ENCODE peak calls at places on chromosomes 11 and 22, in five cellular contexts. A is transverse colon, R is right atrium auricular region, F is fibroblast of pulmonary artery, W is IMR-90. D is an unnamed sample.

GRCh38 chr11:126115820-126116319 is 53.2 kb upstream of the CDON start:
- DNase-seq in A (peak), R (peak), F (peak), W (peak), D (peak)

GRCh38 chr22:47439643-47440265 is 677.3 kb downstream of the TBC1D22A start:
- DNase-seq in A (no peak), R (no peak), F (no peak), W (no peak), D (no peak)

GRCh38 chr11:1732421-1733008 is 17.9 kb downstream of the IFITM10 start:
- DNase-seq in A (no peak), R (no peak), F (no peak), W (no peak), D (no peak)

GRCh38 chr11:72234920-72235319 is 9.1 kb downstream of the PHOX2A start:
- DNase-seq in A (no peak), R (no peak), F (no peak), W (no peak), D (no peak)

GRCh38 chr22:35172452-35172851 is 84.8 kb upstream of the HMGXB4 start:
- DNase-seq in A (no peak), R (no peak), F (no peak), W (no peak), D (no peak)

GRCh38 chr11:28966951-28967350 is 858.8 kb downstream of the METTL15 start:
- DNase-seq in A (no peak), R (no peak), F (no peak), W (peak), D (peak)

GRCh38 chr11:78651923-78652602 is 77.4 kb upstream of the NARS2 start:
- DNase-seq in A (no peak), R (peak), F (no peak), W (no peak), D (no peak)

GRCh38 chr22:20766530-20766929 is 7.4 kb upstream of the SERPIND1 start:
- DNase-seq in A (no peak), R (no peak), F (no peak), W (no peak), D (no peak)

GRCh38 chr11:97722065-97722464 is 1298.7 kb upstream of the CNTN5 start:
- DNase-seq in A (no peak), R (no peak), F (peak), W (peak), D (peak)

GRCh38 chr22:17912942-17913704 is 111.2 kb downstream of the MICAL3 start:
- DNase-seq in A (no peak), R (no peak), F (no peak), W (no peak), D (no peak)

GRCh38 chr11:33410086-33410765 is 153.0 kb downstream of the HIPK3 start:
- DNase-seq in A (no peak), R (no peak), F (no peak), W (no peak), D (no peak)

GRCh38 chr11:68749061-68749491 is 2.2 kb downstream of the TESMIN start:
- DNase-seq in A (no peak), R (no peak), F (no peak), W (peak), D (peak)

GRCh38 chr22:31045900-31046587 is 35.1 kb upstream of the SMTN start:
- DNase-seq in A (no peak), R (no peak), F (no peak), W (no peak), D (no peak)

GRCh38 chr11:67248653-67249052 is 17.6 kb upstream of the GRK2 start:
- DNase-seq in A (no peak), R (no peak), F (no peak), W (no peak), D (no peak)

GRCh38 chr11:120210651-120211521 is at the start of gene OAF:
- DNase-seq in A (peak), R (peak), F (peak), W (peak), D (peak)

GRCh38 chr11:57751676-57752253 is at the start of gene BTBD18:
- DNase-seq in A (peak), R (no peak), F (peak), W (peak), D (peak)

GRCh38 chr11:120134931-120135228 is 3.0 kb downstream of the TRIM29 start:
- DNase-seq in A (peak), R (peak), F (no peak), W (no peak), D (no peak)

GRCh38 chr11:132072044-132072879 is 701.8 kb downstream of the NTM start:
- DNase-seq in A (no peak), R (no peak), F (peak), W (peak), D (peak)

GRCh38 chr22:49044776-49045175 is 782.9 kb downstream of the BRD1 start:
- DNase-seq in A (no peak), R (no peak), F (no peak), W (no peak), D (no peak)

GRCh38 chr11:124080319-124081001 is 34.8 kb upstream of the VWA5A start:
- DNase-seq in A (no peak), R (no peak), F (no peak), W (no peak), D (peak)

DNA sequence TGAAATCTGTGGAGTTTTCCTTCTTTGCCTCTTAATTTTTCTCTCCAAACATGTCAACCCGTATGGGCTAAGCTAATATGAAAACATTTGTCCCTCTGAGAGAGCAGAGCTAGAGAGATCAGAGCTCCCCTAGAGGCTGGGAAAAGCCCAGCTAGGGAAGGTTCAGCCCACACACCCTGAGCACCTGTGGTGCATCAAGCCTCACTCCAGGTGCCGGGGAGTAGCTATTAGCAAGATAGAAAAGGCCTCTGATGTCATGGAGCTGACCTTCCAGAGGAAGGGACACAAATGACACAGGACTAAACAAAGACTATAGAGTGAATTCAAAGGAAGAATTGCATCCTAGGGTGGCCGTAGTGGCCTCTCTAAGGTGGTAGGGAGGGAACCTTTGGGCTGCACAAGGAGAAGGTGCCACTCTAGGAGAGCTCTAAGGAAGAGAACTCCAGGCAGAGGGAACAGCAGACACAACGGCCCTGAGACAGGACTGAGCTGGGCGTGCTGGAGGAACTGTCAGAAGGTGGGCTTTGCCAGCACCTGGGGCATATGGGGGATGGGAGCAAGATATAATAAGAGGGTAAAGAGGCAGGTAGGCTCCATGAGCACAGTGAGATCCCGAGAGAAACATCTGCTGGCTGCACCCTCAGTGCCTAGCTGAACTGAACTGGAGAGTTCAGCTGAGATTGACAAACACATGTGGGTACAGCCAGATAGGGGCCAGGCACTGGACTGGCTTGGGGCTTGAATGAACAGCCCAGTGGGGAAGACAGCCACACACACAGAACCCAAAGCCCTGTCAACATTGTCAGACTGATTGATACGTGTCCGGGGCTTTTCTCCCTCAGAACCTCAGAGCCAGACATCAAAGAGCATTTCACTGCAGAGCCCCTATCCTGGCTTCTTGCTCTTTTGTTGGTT is 65.5 kb upstream of the DRD2 start:
- DNase-seq in A (no peak), R (no peak), F (no peak), W (no peak), D (no peak)
- TF ChIP-seq CTCF in A (no peak), R (no peak), F (no peak), W (no peak), D (no peak)

GRCh38 chr11:113275602-113276001 is 38.8 kb upstream of the TTC12 start:
- DNase-seq in A (no peak), R (no peak), F (no peak), W (no peak), D (no peak)
- H3K4me3 ChIP-seq in A (no peak), R (no peak), F (no peak), W (no peak), D (no peak)

GRCh38 chr11:17769218-17769617 is 34.6 kb downstream of the KCNC1 start:
- DNase-seq in A (no peak), R (no peak), F (no peak), W (no peak), D (no peak)

GRCh38 chr11:17771841-17772401 is 37.3 kb downstream of the KCNC1 start:
- DNase-seq in A (no peak), R (no peak), F (no peak), W (no peak), D (no peak)

GRCh38 chr11:17771415-17771814 is 36.8 kb downstream of the KCNC1 start:
- DNase-seq in A (no peak), R (no peak), F (no peak), W (no peak), D (no peak)

GRCh38 chr11:17770048-17770652 is 35.6 kb downstream of the KCNC1 start:
- DNase-seq in A (peak), R (no peak), F (no peak), W (no peak), D (no peak)

DNA sequence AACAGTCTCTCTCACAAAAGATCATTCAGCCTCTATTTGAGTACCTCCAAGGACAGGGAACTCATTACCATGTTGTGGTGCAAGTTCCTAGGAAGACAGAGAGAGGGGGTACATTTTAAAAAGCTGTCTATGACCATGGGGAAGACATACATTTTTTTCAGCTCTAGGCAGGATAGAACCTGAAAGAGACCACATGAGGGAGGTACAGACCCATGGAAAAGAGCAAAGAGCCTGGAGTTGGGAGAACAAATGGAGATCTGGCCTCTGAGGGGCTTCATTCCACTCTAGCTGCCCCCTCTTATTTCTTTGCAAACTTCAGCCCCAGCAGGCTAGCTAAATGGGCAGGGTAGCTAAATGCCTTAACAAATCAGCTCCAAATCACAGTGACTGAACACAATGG is 36.3 kb downstream of the KCNC1 start:
- DNase-seq in A (no peak), R (no peak), F (peak), W (peak), D (peak)
- TF ChIP-seq CTCF in A (no peak), R (peak), F (peak), W (peak), D (no peak)

GRCh38 chr11:22670803-22671202 is 4.4 kb downstream of the GAS2 start:
- DNase-seq in A (no peak), R (no peak), F (peak), W (peak), D (peak)

GRCh38 chr11:22669368-22669767 is 3.0 kb downstream of the GAS2 start:
- DNase-seq in A (no peak), R (no peak), F (no peak), W (no peak), D (no peak)

GRCh38 chr11:22666320-22666699 is at the start of gene GAS2:
- DNase-seq in A (no peak), R (no peak), F (no peak), W (peak), D (no peak)

GRCh38 chr11:22666700-22667439 is 459 bp downstream of the GAS2 start:
- DNase-seq in A (peak), R (no peak), F (peak), W (no peak), D (peak)

GRCh38 chr11:22668005-22668796 is 1.8 kb downstream of the GAS2 start:
- DNase-seq in A (no peak), R (no peak), F (no peak), W (no peak), D (no peak)
- H3K4me3 ChIP-seq in A (no peak), R (no peak), F (no peak), W (no peak), D (no peak)

DNA sequence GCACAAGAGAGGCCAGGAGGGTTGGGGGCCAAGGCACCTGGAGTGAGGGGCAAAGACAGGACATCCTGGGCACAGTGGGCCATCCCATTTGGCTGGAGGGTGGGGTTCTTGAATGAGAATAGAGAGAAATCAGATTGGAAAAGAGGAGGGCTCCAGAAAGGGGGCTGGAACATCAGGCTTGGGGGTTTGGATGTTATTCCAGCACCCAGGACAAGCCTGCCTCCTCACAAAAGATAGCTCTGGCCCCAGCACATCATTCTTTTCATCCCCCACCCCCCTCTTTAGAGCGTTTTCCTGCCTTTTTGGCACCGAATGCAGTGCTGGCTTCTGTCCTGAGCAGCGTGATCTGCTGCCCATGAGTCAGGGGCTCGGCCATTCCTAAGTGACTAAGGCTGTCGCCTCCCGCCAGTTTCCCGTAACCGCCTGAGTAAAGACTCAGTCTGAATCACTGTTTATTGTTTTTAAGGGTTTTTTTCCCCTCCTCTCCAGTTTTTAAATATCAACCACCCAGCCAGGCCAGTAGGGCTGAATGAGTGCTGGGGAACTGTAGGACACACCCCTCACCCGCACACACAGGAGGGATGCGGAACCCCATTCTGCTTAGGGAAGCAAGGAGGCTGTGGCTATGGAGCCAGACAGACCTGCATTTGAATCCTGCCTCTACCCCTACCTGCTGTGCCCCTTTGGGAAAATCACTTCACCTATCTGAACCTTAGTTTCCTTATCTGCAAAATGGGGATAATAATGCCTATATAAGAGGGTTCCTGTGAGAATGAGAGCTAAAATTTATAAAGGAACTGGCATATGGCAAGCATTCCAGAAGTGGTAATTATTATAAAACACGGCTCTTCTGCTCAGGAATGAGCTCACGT is 32.4 kb upstream of the NAV2 start:
- DNase-seq in A (peak), R (peak), F (peak), W (peak), D (peak)
- TF ChIP-seq CTCF in A (peak), R (no peak), F (no peak), W (peak), D (peak)

GRCh38 chr22:24303007-24303406 is 32.4 kb downstream of the SPECC1L start:
- DNase-seq in A (no peak), R (no peak), F (no peak), W (no peak), D (no peak)
- H3K4me3 ChIP-seq in A (no peak), R (no peak), F (no peak), W (no peak), D (no peak)

DNA sequence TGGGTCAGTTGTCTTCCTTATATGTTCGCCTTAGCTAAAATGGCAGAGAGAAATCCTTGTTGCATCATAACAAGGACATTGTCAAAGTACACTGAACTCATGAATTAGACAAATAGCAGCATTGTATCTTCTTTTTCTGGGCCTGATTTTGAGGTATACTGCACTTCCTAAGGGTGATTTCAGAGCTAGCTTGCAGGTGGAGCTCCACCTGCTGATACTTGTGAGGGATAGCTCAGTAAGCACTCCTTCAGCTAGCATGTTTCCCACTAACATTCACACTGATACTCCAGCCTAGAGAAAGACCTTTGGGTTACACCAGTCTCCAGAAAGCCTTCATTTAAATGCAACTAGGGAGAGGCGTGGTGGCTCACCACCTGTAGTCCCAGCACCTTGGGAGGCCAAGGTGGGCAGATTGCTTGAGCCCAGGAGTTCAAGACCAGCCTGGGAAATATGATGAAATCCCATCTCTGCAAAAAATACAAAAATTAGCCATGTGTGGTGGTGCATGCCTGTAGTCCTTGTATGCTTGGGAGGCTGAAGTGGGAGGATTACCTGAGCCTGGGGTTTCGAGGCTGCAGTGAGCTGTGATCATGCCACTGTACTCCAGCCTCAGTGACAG is 29.8 kb downstream of the JAM3 start:
- DNase-seq in A (no peak), R (no peak), F (no peak), W (no peak), D (no peak)
- TF ChIP-seq CTCF in A (no peak), R (no peak), F (no peak), W (no peak), D (peak)

D was measured in cardiac fibroblast.